ENCODE peak calls at places on chromosomes 16 and 17, in eight cellular contexts. H, G, O, F, I, U, E and K are unnamed samples.

GRCh38 chr17:57370051-57370581 is 113.8 kb downstream of the MSI2 start:
- DNase-seq in I (peak), F (no peak), G (no peak), E (peak), H (peak), U (peak), O (peak), K (peak)

GRCh38 chr16:16988963-16989362 is 481.8 kb downstream of the XYLT1 start:
- DNase-seq in I (no peak), H (no peak), G (no peak), U (no peak), O (no peak), E (no peak), F (no peak), K (no peak)

GRCh38 chr16:50751528-50751927 is 9.6 kb downstream of the CYLD start:
- DNase-seq in F (no peak), G (no peak), I (no peak), E (no peak), H (no peak), O (no peak), U (no peak), K (no peak)

GRCh38 chr16:912684-913613 is 57.8 kb downstream of the LMF1 start:
- DNase-seq in F (no peak), H (no peak), O (no peak), G (no peak), I (no peak), E (peak), U (no peak), K (no peak)

GRCh38 chr17:80847506-80848230 is 144.0 kb upstream of the CHMP6 start:
- DNase-seq in O (no peak), H (no peak), F (no peak), G (peak), U (no peak), E (peak), I (no peak), K (no peak)

GRCh38 chr16:57728336-57729181 is 7.0 kb upstream of the KATNB1 start:
- DNase-seq in G (no peak), E (no peak), F (no peak), H (no peak), O (no peak), U (no peak), I (no peak), K (no peak)

GRCh38 chr17:29257756-29258155 is 11.1 kb downstream of the CRYBA1 start:
- DNase-seq in E (no peak), I (peak), O (no peak), H (peak), G (no peak), U (no peak), F (no peak), K (no peak)

GRCh38 chr16:57377080-57377841 is 5.0 kb downstream of the CX3CL1 start:
- DNase-seq in U (no peak), O (no peak), H (no peak), I (peak), F (peak), E (no peak), G (peak), K (no peak)

GRCh38 chr16:50634090-50634489 is 47.0 kb downstream of the SNX20 start:
- DNase-seq in E (no peak), I (no peak), H (no peak), U (no peak), F (no peak), G (no peak), O (no peak), K (no peak)

GRCh38 chr16:78836802-78837489 is 737.5 kb downstream of the WWOX start:
- DNase-seq in I (no peak), G (no peak), H (no peak), O (no peak), F (no peak), E (no peak), U (no peak), K (no peak)

GRCh38 chr17:74484066-74484465 is 17.6 kb downstream of the CD300A start:
- DNase-seq in F (peak), I (no peak), E (no peak), G (no peak), H (no peak), U (no peak), O (no peak), K (no peak)

GRCh38 chr16:84726079-84726669 is 26.4 kb downstream of the USP10 start:
- DNase-seq in G (peak), F (peak), H (peak), E (peak), I (peak), O (peak), U (peak), K (peak)
- H3K4me3 ChIP-seq in G (no peak), F (peak), H (no peak), E (no peak), I (no peak), O (no peak), U (no peak), K (no peak)

GRCh38 chr17:7329360-7330098 is 394 bp upstream of the NEURL4 start:
- DNase-seq in H (peak), F (peak), O (peak), I (peak), G (peak), U (peak), E (peak), K (peak)

GRCh38 chr17:7327501-7327900 is 1.6 kb downstream of the NEURL4 start:
- DNase-seq in E (no peak), O (no peak), I (no peak), U (no peak), G (no peak), F (no peak), H (no peak), K (no peak)

GRCh38 chr17:7330099-7331015 is 1.2 kb upstream of the NEURL4 start:
- DNase-seq in G (peak), I (peak), O (peak), F (peak), U (peak), E (peak), H (peak), K (no peak)

GRCh38 chr17:7328009-7328408 is 1.1 kb downstream of the NEURL4 start:
- DNase-seq in G (no peak), U (no peak), E (no peak), O (no peak), F (no peak), I (no peak), H (no peak), K (no peak)

DNA sequence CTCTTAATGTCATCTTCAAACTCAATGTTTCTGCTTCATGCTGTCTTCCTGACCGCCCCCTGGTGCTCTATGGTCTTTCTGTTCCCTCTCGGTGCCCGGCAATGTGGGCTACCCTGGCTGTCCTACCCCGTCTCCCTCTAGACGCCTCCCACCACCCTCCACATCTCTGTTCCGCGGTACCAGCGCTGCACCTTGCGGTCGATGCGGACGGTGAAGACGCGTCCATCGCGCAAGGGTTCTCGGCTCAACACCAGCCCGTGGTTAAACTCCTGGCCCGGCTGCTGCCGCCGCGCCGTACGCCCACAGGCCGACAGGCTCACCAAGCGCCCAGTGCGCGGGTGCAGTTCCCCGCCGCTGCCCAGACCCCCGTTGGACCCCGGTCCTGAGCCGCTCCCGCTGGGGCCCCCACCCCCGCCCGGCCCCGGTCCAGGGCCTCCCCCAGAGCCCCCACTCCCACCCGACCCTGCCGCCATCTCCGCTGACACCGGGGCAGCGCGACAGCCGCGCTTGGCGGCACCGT is at the start of gene NEURL4:
- DNase-seq in U (no peak), F (no peak), H (no peak), G (no peak), E (no peak), I (no peak), O (no peak), K (no peak)
- TF ChIP-seq CTCF in U (no peak), F (no peak), H (no peak), G (no peak), E (no peak), I (no peak), O (peak), K (no peak)

GRCh38 chr17:36183001-36183810 is 6.8 kb upstream of the TBC1D3B start:
- DNase-seq in H (peak), O (peak), U (peak), E (peak), F (peak), I (peak), G (peak), K (peak)
- H3K4me3 ChIP-seq in H (peak), O (peak), U (no peak), E (peak), F (peak), I (peak), G (peak), K (peak)

DNA sequence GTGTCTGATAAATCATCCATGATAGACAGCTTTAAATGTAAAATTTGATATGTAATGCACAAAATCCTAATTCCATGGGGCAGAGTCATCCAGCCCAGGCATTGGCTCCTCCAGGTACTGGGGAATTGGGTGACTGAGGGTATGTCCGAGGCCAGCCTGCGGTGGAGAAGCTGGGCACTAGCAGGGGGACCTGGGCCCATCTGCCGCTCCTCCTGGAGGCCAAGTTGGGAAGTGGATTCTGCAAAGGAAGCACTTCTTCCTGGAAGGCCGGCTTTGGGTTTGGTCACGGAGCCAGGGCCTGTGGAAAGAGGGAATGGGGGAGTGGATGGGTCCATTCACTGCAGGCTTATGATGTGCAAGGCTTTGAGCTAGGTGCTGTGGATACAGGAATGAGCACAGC is 85.8 kb downstream of the GNAO1 start:
- DNase-seq in E (no peak), I (no peak), H (no peak), O (no peak), U (no peak), G (no peak), F (peak), K (no peak)
- TF ChIP-seq CTCF in E (peak), I (no peak), H (no peak), O (peak), U (no peak), G (no peak), F (peak), K (no peak)

DNA sequence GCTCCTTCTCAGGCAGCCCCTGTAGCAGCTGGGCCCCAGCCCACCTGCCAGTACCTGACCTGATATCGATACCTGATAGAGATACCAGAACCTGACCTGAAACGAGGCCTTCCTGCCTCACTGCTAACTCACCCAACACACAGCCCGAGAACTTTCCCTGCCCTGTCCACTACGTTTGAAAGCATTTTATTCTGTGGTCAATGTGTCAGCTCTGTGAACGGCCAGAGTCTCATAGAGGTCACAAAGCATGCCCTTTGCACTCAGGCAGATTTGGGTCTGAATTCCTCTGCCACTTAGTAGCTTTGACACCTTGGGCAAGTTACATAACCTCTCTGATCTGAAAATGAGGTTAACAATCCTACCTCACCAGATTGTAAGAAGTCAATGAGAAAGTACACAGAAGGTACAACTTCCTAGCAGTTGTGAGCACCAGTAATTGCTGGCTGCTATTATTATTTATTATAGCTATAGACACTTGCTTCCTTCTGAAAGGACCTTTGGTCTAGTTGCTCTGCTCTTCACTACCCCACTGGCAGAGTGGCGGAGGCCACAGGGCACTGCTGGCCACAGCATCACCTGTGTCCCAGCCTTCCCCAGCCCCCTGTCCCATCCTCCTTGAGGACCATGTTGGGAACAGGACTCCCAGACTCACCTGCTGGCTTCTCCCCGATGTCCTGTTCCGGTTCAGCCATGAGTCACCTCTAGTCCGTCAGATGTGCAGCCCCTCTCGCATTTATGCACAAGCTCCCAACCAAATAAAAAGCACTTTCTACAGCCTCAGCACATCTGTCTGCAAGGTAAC is 895 bp downstream of the ANKRD40CL start:
- DNase-seq in G (no peak), O (no peak), F (no peak), E (no peak), U (no peak), I (no peak), H (no peak), K (no peak)
- H3K4me3 ChIP-seq in G (no peak), O (no peak), F (no peak), E (no peak), U (no peak), I (no peak), H (no peak), K (no peak)

GRCh38 chr16:80914379-80915078 is 92.2 kb downstream of the CMC2 start:
- DNase-seq in O (no peak), E (no peak), I (no peak), H (no peak), F (no peak), G (no peak), U (no peak), K (no peak)
- TF ChIP-seq CTCF in O (no peak), E (no peak), I (no peak), H (no peak), F (no peak), G (no peak), U (no peak), K (no peak)

GRCh38 chr17:34663714-34664113 is 84.3 kb downstream of the TMEM132E start:
- DNase-seq in I (no peak), O (no peak), E (no peak), G (no peak), H (no peak), U (no peak), F (no peak), K (no peak)

GRCh38 chr17:34665803-34666763 is 86.7 kb downstream of the TMEM132E start:
- DNase-seq in H (no peak), G (no peak), O (no peak), E (no peak), U (no peak), I (no peak), F (peak), K (no peak)

GRCh38 chr17:34667656-34668055 is 88.3 kb downstream of the TMEM132E start:
- DNase-seq in F (peak), O (no peak), H (no peak), E (no peak), U (no peak), G (no peak), I (no peak), K (no peak)

GRCh38 chr17:34668206-34668605 is 88.8 kb downstream of the TMEM132E start:
- DNase-seq in E (no peak), U (no peak), I (no peak), H (no peak), F (no peak), O (no peak), G (no peak), K (no peak)

DNA sequence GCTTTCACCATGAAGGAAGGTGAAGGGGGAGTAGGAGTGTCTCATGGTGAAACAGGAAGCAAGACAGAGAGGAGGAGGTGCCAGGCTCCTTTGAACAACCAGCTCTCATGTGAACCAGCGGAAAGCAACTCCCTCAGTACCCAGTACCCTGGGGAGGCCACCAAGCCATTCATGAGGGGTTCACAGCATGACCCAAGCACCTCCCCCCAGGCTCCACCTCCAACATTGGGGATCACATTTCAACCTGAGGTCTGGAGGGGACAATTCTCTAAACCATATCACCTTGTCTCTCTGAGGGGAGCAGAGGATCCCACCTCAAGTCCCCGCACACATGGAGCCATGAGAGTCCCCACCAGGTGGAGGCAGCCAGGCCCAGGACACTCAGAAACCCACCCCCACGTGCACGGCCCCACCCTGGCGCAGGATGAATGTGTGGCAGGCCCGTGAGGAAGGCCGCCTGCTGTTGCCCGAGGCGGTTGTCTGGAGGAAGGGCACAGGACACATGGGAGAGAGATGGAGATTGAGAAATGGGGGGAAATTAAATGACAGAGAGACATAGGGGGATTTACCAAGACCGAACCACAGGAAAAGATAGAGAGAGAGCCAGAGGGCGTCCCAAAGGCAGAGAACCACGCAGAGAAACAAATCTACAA is 85.9 kb downstream of the TMEM132E start:
- DNase-seq in H (no peak), G (no peak), F (peak), O (no peak), E (no peak), U (no peak), I (no peak), K (no peak)
- H3K4me3 ChIP-seq in H (no peak), G (no peak), F (no peak), O (no peak), E (no peak), U (no peak), I (no peak), K (no peak)

GRCh38 chr17:44741316-44741715 is 17.5 kb upstream of the ADAM11 start:
- DNase-seq in G (no peak), E (no peak), U (no peak), F (no peak), O (no peak), I (no peak), H (no peak), K (no peak)

GRCh38 chr17:44747566-44747965 is 11.2 kb upstream of the ADAM11 start:
- DNase-seq in G (no peak), O (no peak), H (no peak), E (no peak), F (no peak), I (no peak), U (peak), K (no peak)

GRCh38 chr17:44749076-44750020 is 9.4 kb upstream of the ADAM11 start:
- DNase-seq in E (peak), I (no peak), F (no peak), U (no peak), O (no peak), G (no peak), H (no peak), K (no peak)

GRCh38 chr17:44745301-44745700 is 13.5 kb upstream of the ADAM11 start:
- DNase-seq in H (no peak), O (no peak), U (no peak), E (no peak), G (no peak), I (no peak), F (peak), K (no peak)
- TF ChIP-seq CTCF in H (no peak), O (no peak), U (no peak), E (no peak), G (no peak), I (no peak), F (peak), K (no peak)

DNA sequence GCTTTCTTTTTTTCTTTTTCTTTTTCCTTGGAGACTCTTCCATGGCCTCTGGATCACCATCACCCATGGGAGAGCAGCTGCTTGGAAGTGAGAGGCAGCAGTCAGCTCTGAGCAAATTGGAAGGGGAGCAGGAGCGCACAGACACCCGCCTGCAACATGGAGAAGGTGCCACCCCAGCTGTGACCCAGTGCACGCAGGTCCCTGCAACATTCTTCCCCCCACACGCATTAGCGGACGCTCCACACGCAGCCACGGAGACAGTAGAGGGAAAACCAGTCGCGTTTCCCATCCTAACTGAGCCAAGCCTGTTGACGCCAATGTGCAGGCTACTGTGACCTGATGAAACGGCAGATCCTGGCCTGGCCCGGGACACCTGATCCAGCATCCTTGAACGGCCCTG is 20.4 kb upstream of the CYTH1 start:
- DNase-seq in G (no peak), O (no peak), F (no peak), I (no peak), U (no peak), E (no peak), H (no peak), K (no peak)
- H3K4me3 ChIP-seq in G (no peak), O (no peak), F (no peak), I (no peak), U (no peak), E (no peak), H (no peak), K (no peak)

GRCh38 chr17:41486809-41487530 is 2.7 kb downstream of the KRT36 start:
- DNase-seq in O (no peak), I (no peak), G (no peak), E (no peak), H (peak), F (peak), U (no peak), K (no peak)
- TF ChIP-seq CTCF in O (peak), I (peak), G (peak), E (no peak), H (peak), F (peak), U (no peak), K (peak)